ENCODE peak calls at places on chromosomes 4 and X, in five cellular contexts. K, N, Q, Z and O are unnamed samples.

GRCh38 chr4:143771269-143771668 is 70.8 kb upstream of the FREM3 start:
- DNase-seq in Q (no peak), Z (no peak), K (no peak), N (no peak), O (no peak)

GRCh38 chr4:55498051-55498450 is 48.7 kb downstream of the CLOCK start:
- DNase-seq in Q (no peak), Z (no peak), K (no peak), N (no peak), O (no peak)

GRCh38 chrX:41178201-41178600 is 93.0 kb downstream of the USP9X start:
- DNase-seq in Q (no peak), K (no peak), Z (no peak), N (no peak), O (no peak)

GRCh38 chr4:181427076-181427475 is 816.1 kb upstream of the TENM3 start:
- DNase-seq in Z (no peak), Q (no peak), K (no peak), N (no peak), O (no peak)

GRCh38 chr4:98722000-98722399 is 63.6 kb upstream of the TSPAN5 start:
- DNase-seq in Q (no peak), Z (no peak), K (no peak), N (no peak), O (no peak)

GRCh38 chrX:124963717-124964116 is 356.0 kb upstream of the TEX13C start:
- DNase-seq in N (no peak), Z (no peak), Q (no peak), K (no peak), O (no peak)

GRCh38 chr4:86961605-86962295 is 26.9 kb downstream of the AFF1 start:
- DNase-seq in N (no peak), K (no peak), Z (no peak), Q (no peak), O (no peak)

GRCh38 chr4:29051381-29051965 is 1668.7 kb upstream of the PCDH7 start:
- DNase-seq in K (no peak), N (no peak), Z (no peak), Q (peak), O (no peak)

GRCh38 chr4:1154523-1155182 is 17.7 kb downstream of the SPON2 start:
- DNase-seq in Z (no peak), Q (no peak), N (no peak), K (peak), O (no peak)

GRCh38 chr4:112832493-112832892 is 195.6 kb downstream of the LARP7 start:
- DNase-seq in N (no peak), K (no peak), Q (no peak), Z (no peak), O (no peak)

GRCh38 chr4:128846063-128846462 is 36.6 kb downstream of the JADE1 start:
- DNase-seq in N (no peak), K (no peak), Q (no peak), Z (no peak), O (no peak)

GRCh38 chr4:149465941-149466340 is 349.7 kb downstream of the IQCM start:
- DNase-seq in Q (no peak), K (no peak), Z (no peak), N (no peak), O (no peak)

GRCh38 chr4:80619070-80619674 is 283.6 kb downstream of the CFAP299 start:
- DNase-seq in Q (peak), K (no peak), N (no peak), Z (no peak), O (no peak)

GRCh38 chrX:150062292-150063137 is 124.2 kb upstream of the EOLA2 start:
- DNase-seq in K (no peak), N (no peak), Z (no peak), Q (peak), O (no peak)

GRCh38 chr4:76546282-76547166 is 111.5 kb downstream of the SHROOM3 start:
- DNase-seq in K (no peak), Q (peak), N (no peak), Z (no peak), O (no peak)

GRCh38 chrX:82087699-82088098 is 885.8 kb downstream of the SH3BGRL start:
- DNase-seq in Q (peak), N (no peak), K (no peak), Z (peak), O (no peak)

GRCh38 chr4:169092889-169093522 is 83.0 kb upstream of the CBR4 start:
- DNase-seq in Q (no peak), K (no peak), N (no peak), Z (no peak), O (no peak)

GRCh38 chr4:7872264-7872771 is 67.3 kb downstream of the AFAP1 start:
- DNase-seq in Q (peak), Z (no peak), N (no peak), K (no peak), O (no peak)

GRCh38 chr4:11548529-11549176 is 120.0 kb upstream of the HS3ST1 start:
- DNase-seq in K (no peak), Z (no peak), Q (peak), N (no peak), O (no peak)

GRCh38 chr4:88442636-88443260 is 14.2 kb upstream of the HERC5 start:
- DNase-seq in N (no peak), Q (peak), K (no peak), Z (no peak), O (no peak)

GRCh38 chrX:118751950-118752783 is 24.8 kb downstream of the IL13RA1 start:
- DNase-seq in Z (no peak), N (no peak), Q (peak), K (no peak), O (no peak)

GRCh38 chr4:173415092-173415491 is 16.2 kb upstream of the SCRG1 start:
- DNase-seq in Q (peak), N (no peak), Z (no peak), K (no peak), O (no peak)

GRCh38 chr4:21380861-21381260 is 567.7 kb downstream of the KCNIP4 start:
- DNase-seq in Z (no peak), Q (no peak), N (no peak), K (no peak), O (no peak)

GRCh38 chrX:54248309-54248708 is 65.3 kb upstream of the FAM120C start:
- DNase-seq in Z (no peak), Q (peak), K (no peak), N (no peak), O (no peak)

GRCh38 chrX:63835361-63835760 is 50.3 kb upstream of the ARHGEF9 start:
- DNase-seq in K (no peak), Z (no peak), N (no peak), Q (no peak), O (no peak)

GRCh38 chr4:3407171-3407771 is 34.5 kb upstream of the HGFAC start:
- DNase-seq in K (peak), N (no peak), Q (no peak), Z (peak), O (no peak)

GRCh38 chr4:38523524-38524448 is 140.2 kb upstream of the KLF3 start:
- DNase-seq in K (no peak), N (no peak), Q (no peak), Z (no peak), O (no peak)

GRCh38 chrX:121782976-121783375 is 735.6 kb downstream of the GLUD2 start:
- DNase-seq in K (no peak), N (no peak), Q (no peak), Z (no peak), O (no peak)

GRCh38 chrX:53511302-53511701 is 77.1 kb upstream of the HSD17B10 start:
- DNase-seq in Q (no peak), N (no peak), Z (no peak), K (no peak), O (no peak)

GRCh38 chr4:26032142-26032541 is 118.1 kb downstream of the SMIM20 start:
- DNase-seq in Q (peak), Z (no peak), K (no peak), N (no peak), O (no peak)

GRCh38 chr4:154415313-154415712 is 76.3 kb downstream of the DCHS2 start:
- DNase-seq in Z (no peak), Q (no peak), N (no peak), K (no peak), O (no peak)

GRCh38 chr4:78622253-78622979 is 70.8 kb downstream of the ANXA3 start:
- DNase-seq in K (no peak), Z (no peak), N (no peak), Q (no peak), O (no peak)

GRCh38 chrX:151753313-151754041 is 18.9 kb downstream of the CNGA2 start:
- DNase-seq in Z (peak), K (peak), Q (peak), N (peak), O (no peak)

GRCh38 chrX:21747523-21747922 is 10.4 kb downstream of the SMPX start:
- DNase-seq in K (no peak), Q (no peak), N (no peak), Z (no peak), O (no peak)

GRCh38 chrX:109936114-109936513 is 66.8 kb upstream of the TMEM164 start:
- DNase-seq in N (no peak), Z (no peak), K (no peak), Q (peak), O (no peak)

GRCh38 chrX:29225670-29226069 is 638.4 kb downstream of the IL1RAPL1 start:
- DNase-seq in N (no peak), Z (no peak), Q (no peak), K (no peak), O (no peak)

GRCh38 chrX:115622534-115622933 is 61.6 kb downstream of the PLS3 start:
- DNase-seq in Z (no peak), K (no peak), Q (no peak), N (no peak), O (no peak)

GRCh38 chrX:115625577-115626301 is 64.8 kb downstream of the PLS3 start:
- DNase-seq in K (no peak), N (no peak), Q (no peak), Z (no peak), O (no peak)

GRCh38 chrX:115630204-115630603 is 69.2 kb downstream of the PLS3 start:
- DNase-seq in N (no peak), Z (no peak), Q (no peak), K (no peak), O (no peak)

GRCh38 chrX:115624916-115625315 is 63.9 kb downstream of the PLS3 start:
- DNase-seq in N (no peak), Z (no peak), K (no peak), Q (no peak), O (no peak)
- TF ChIP-seq CTCF in N (no peak), Z (no peak), K (no peak), Q (no peak), O (no peak)

DNA sequence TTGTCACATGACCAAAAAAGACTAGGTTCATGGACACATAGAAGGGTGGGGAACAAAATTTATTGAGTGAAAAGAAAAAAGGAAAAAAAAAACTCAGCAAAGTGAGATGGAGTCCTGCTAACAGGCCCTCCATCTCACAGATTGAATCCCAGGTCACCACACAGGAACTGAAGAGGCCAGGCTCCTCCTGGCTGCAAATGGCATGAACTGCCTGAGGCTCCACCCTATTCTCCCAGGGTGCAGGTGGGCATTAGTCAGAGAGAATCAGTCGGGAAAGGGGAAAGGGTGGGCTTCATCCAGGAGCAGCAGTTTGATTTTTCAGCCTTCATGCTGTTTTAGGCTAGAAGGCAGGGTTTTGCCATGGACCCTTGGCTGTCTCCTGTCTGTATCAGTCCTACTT is 128.5 kb upstream of the GRID2 start:
- DNase-seq in Z (no peak), Q (no peak), N (no peak), K (no peak), O (no peak)
- TF ChIP-seq CTCF in Z (no peak), Q (no peak), N (no peak), K (no peak), O (no peak)

GRCh38 chrX:7147978-7148824 is at the start of gene PUDP:
- DNase-seq in Q (peak), Z (peak), K (peak), N (peak), O (peak)
- TF ChIP-seq CTCF in Q (no peak), Z (peak), K (no peak), N (no peak), O (no peak)

GRCh38 chr4:142567199-142567598 is 278.9 kb downstream of the INPP4B start:
- DNase-seq in K (no peak), Z (no peak), Q (no peak), N (no peak), O (no peak)
- TF ChIP-seq CTCF in K (no peak), Z (no peak), Q (no peak), N (no peak), O (no peak)